ENCODE peak calls at places on chromosomes 16 and 17, in four cellular contexts. One of them, this sample, is unnamed.

GRCh38 chr16:74699666-74700065 is 996 bp downstream of the MLKL start:
- DNase-seq in GM06990: no peak
- DNase-seq in AG10803: no peak
- DNase-seq in upper lobe of left lung: no peak
- DNase-seq in this sample: no peak

GRCh38 chr16:54402270-54402669 is 115.7 kb upstream of the IRX3 start:
- DNase-seq in upper lobe of left lung: no peak
- DNase-seq in GM06990: no peak
- DNase-seq in AG10803: peak
- DNase-seq in this sample: no peak

GRCh38 chr17:78923660-78924453 is 1.3 kb downstream of the TIMP2 start:
- DNase-seq in AG10803: no peak
- DNase-seq in upper lobe of left lung: peak
- DNase-seq in GM06990: peak
- DNase-seq in this sample: peak

GRCh38 chr17:57410169-57410568 is 153.8 kb downstream of the MSI2 start:
- DNase-seq in GM06990: no peak
- DNase-seq in AG10803: no peak
- DNase-seq in upper lobe of left lung: no peak
- DNase-seq in this sample: no peak

GRCh38 chr16:88309174-88309904 is 73.4 kb upstream of the ZNF469 start:
- DNase-seq in GM06990: no peak
- DNase-seq in upper lobe of left lung: no peak
- DNase-seq in AG10803: no peak
- DNase-seq in this sample: no peak

GRCh38 chr17:79791354-79792123 is 5.3 kb downstream of the CBX8 start:
- DNase-seq in GM06990: no peak
- DNase-seq in upper lobe of left lung: no peak
- DNase-seq in AG10803: no peak
- DNase-seq in this sample: no peak

GRCh38 chr16:57392694-57393093 is 11.9 kb upstream of the CCL17 start:
- DNase-seq in GM06990: no peak
- DNase-seq in AG10803: no peak
- DNase-seq in upper lobe of left lung: no peak
- DNase-seq in this sample: no peak

GRCh38 chr17:1239210-1239609 is 31.0 kb upstream of the BHLHA9 start:
- DNase-seq in upper lobe of left lung: no peak
- DNase-seq in GM06990: no peak
- DNase-seq in AG10803: peak
- DNase-seq in this sample: no peak

GRCh38 chr16:78929798-78930197 is 670.7 kb downstream of the MAF start:
- DNase-seq in AG10803: no peak
- DNase-seq in upper lobe of left lung: no peak
- DNase-seq in GM06990: no peak
- DNase-seq in this sample: no peak

GRCh38 chr17:50834786-50835562 is 412 bp upstream of the WFIKKN2 start:
- DNase-seq in upper lobe of left lung: no peak
- DNase-seq in AG10803: no peak
- DNase-seq in GM06990: no peak
- DNase-seq in this sample: no peak

GRCh38 chr16:57653936-57654335 is 14.2 kb upstream of the ADGRG3 start:
- DNase-seq in AG10803: no peak
- DNase-seq in GM06990: no peak
- DNase-seq in upper lobe of left lung: no peak
- DNase-seq in this sample: no peak

GRCh38 chr16:23836404-23837291 is 865 bp downstream of the PRKCB start:
- DNase-seq in AG10803: no peak
- DNase-seq in upper lobe of left lung: peak
- DNase-seq in GM06990: peak
- DNase-seq in this sample: peak

GRCh38 chr17:46851029-46851741 is at the start of gene WNT9B:
- DNase-seq in GM06990: no peak
- DNase-seq in AG10803: no peak
- DNase-seq in upper lobe of left lung: no peak
- DNase-seq in this sample: no peak

GRCh38 chr17:27318228-27318627 is 24.3 kb downstream of the WSB1 start:
- DNase-seq in upper lobe of left lung: no peak
- DNase-seq in GM06990: no peak
- DNase-seq in AG10803: no peak
- DNase-seq in this sample: no peak

GRCh38 chr17:5329784-5330557 is 47.9 kb downstream of the RABEP1 start:
- DNase-seq in AG10803: peak
- DNase-seq in upper lobe of left lung: no peak
- DNase-seq in GM06990: peak
- DNase-seq in this sample: no peak

GRCh38 chr17:39835038-39835786 is 28.9 kb downstream of the IKZF3 start:
- DNase-seq in AG10803: no peak
- DNase-seq in upper lobe of left lung: no peak
- DNase-seq in GM06990: no peak
- DNase-seq in this sample: no peak
- TF ChIP-seq CTCF in AG10803: no peak
- TF ChIP-seq CTCF in upper lobe of left lung: no peak
- TF ChIP-seq CTCF in GM06990: peak
- TF ChIP-seq CTCF in this sample: no peak

DNA sequence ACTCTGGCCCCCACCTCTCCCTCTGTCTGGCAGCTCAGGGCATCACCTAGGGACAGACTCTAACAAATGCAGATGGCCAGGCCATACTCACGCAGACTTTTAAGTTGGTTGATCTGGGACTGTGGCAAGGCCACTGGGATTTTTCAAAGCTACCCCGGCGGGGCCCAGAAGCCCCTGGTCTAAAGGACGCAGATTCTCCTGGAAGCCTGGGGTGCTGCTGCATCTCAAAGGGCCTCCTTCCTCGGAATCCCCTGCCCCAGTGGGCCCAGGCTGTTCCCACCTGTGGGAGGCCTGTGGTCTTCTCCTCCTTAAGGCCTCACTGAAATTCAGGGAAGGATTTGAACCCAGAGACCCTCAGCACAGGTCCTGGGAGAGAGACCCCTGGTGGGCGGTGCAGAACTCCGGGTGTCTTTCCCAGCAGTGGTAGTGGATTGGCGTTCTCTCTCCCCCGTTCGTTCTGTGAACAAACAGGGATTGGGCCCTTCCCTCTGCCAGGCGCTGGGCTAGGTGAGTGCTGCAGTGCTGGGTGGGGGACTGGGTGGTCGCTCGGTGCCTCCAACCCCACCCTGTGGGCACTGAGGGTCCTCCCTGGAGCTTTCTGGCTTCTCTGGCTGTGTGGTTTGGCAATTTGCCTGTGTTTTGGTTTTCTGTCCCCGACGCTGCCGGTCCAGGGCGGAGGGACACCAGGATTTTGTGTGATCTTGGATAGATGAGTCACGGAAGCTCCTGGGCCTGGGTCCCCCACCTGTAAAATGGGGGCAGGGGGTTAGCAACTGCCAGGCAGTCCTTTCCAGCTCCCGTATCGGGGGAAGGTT is 160.6 kb upstream of the GSE1 start:
- DNase-seq in upper lobe of left lung: no peak
- DNase-seq in AG10803: no peak
- DNase-seq in GM06990: no peak
- DNase-seq in this sample: no peak
- TF ChIP-seq CTCF in upper lobe of left lung: no peak
- TF ChIP-seq CTCF in AG10803: no peak
- TF ChIP-seq CTCF in GM06990: no peak
- TF ChIP-seq CTCF in this sample: no peak

DNA sequence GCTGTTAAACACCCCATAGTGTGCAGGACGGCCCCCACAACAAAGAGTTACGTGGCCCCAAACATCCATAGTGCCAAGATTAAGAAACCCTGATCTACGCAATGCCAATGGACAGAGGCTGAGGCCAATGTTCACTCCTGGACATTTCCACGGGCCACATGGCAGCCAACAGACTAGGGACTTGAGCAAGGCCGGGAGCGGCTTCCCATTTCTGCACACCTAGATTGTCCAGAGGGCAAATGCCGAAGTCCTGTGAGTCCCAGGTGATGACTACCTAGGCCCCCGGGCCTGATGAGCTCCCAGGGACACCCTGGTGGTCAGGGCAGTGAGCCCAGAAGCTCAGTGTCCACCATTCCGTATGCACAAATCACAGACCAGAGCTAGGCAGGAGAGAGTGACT is 95.5 kb downstream of the AMFR start:
- DNase-seq in upper lobe of left lung: no peak
- DNase-seq in AG10803: no peak
- DNase-seq in GM06990: no peak
- DNase-seq in this sample: no peak
- TF ChIP-seq CTCF in upper lobe of left lung: no peak
- TF ChIP-seq CTCF in AG10803: no peak
- TF ChIP-seq CTCF in GM06990: no peak
- TF ChIP-seq CTCF in this sample: no peak

GRCh38 chr17:11880714-11881113 is 116.6 kb downstream of the ZNF18 start:
- DNase-seq in GM06990: no peak
- DNase-seq in upper lobe of left lung: no peak
- DNase-seq in AG10803: no peak
- DNase-seq in this sample: no peak
- TF ChIP-seq CTCF in GM06990: no peak
- TF ChIP-seq CTCF in upper lobe of left lung: peak
- TF ChIP-seq CTCF in AG10803: no peak
- TF ChIP-seq CTCF in this sample: no peak

GRCh38 chr17:80796430-80796861 is 195.2 kb upstream of the CHMP6 start:
- DNase-seq in upper lobe of left lung: no peak
- DNase-seq in GM06990: no peak
- DNase-seq in AG10803: no peak
- DNase-seq in this sample: no peak
- TF ChIP-seq CTCF in upper lobe of left lung: no peak
- TF ChIP-seq CTCF in GM06990: no peak
- TF ChIP-seq CTCF in AG10803: no peak
- TF ChIP-seq CTCF in this sample: no peak

GRCh38 chr16:81403208-81403600 is 41.4 kb upstream of the CMIP start:
- DNase-seq in GM06990: no peak
- DNase-seq in upper lobe of left lung: no peak
- DNase-seq in AG10803: no peak
- DNase-seq in this sample: no peak

GRCh38 chr16:81408409-81408950 is 36.1 kb upstream of the CMIP start:
- DNase-seq in upper lobe of left lung: no peak
- DNase-seq in GM06990: no peak
- DNase-seq in AG10803: no peak
- DNase-seq in this sample: no peak

GRCh38 chr16:81409016-81409556 is 35.5 kb upstream of the CMIP start:
- DNase-seq in upper lobe of left lung: no peak
- DNase-seq in AG10803: no peak
- DNase-seq in GM06990: no peak
- DNase-seq in this sample: no peak

GRCh38 chr16:81403601-81404391 is 40.8 kb upstream of the CMIP start:
- DNase-seq in upper lobe of left lung: peak
- DNase-seq in GM06990: peak
- DNase-seq in AG10803: peak
- DNase-seq in this sample: peak

GRCh38 chr16:81405702-81406113 is 38.9 kb upstream of the CMIP start:
- DNase-seq in GM06990: no peak
- DNase-seq in AG10803: peak
- DNase-seq in upper lobe of left lung: no peak
- DNase-seq in this sample: no peak
- TF ChIP-seq CTCF in GM06990: no peak
- TF ChIP-seq CTCF in AG10803: peak
- TF ChIP-seq CTCF in upper lobe of left lung: no peak
- TF ChIP-seq CTCF in this sample: no peak